ENCODE peak calls at places on chromosomes 11 and 22, in ten cellular contexts. One of them, this sample, is unnamed.

GRCh38 chr11:61273151-61274078 is 21.7 kb downstream of the VWCE start:
- DNase-seq in cardiac muscle cell: no peak
- DNase-seq in upper lobe of right lung: peak; percentile 90
- DNase-seq in AG10803: no peak
- DNase-seq in mammary epithelial cell: peak; percentile 37
- DNase-seq in sigmoid colon: no peak
- DNase-seq in heart right ventricle: no peak
- DNase-seq in Peyer's patch: no peak
- DNase-seq in CD8-positive, alpha-beta T cell: no peak
- DNase-seq in astrocyte of the spinal cord: no peak
- DNase-seq in this sample: no peak

GRCh38 chr11:67408437-67409200 is 4.7 kb downstream of the TBC1D10C start:
- DNase-seq in CD8-positive, alpha-beta T cell: no peak
- DNase-seq in mammary epithelial cell: no peak
- DNase-seq in Peyer's patch: no peak
- DNase-seq in upper lobe of right lung: no peak
- DNase-seq in astrocyte of the spinal cord: no peak
- DNase-seq in cardiac muscle cell: no peak
- DNase-seq in AG10803: no peak
- DNase-seq in heart right ventricle: no peak
- DNase-seq in sigmoid colon: no peak
- DNase-seq in this sample: no peak

GRCh38 chr22:36797988-36798670 is 18.7 kb downstream of the PVALB start:
- DNase-seq in Peyer's patch: peak; percentile 38
- DNase-seq in heart right ventricle: no peak
- DNase-seq in astrocyte of the spinal cord: no peak
- DNase-seq in CD8-positive, alpha-beta T cell: no peak
- DNase-seq in mammary epithelial cell: no peak
- DNase-seq in sigmoid colon: no peak
- DNase-seq in upper lobe of right lung: no peak
- DNase-seq in cardiac muscle cell: no peak
- DNase-seq in AG10803: no peak
- DNase-seq in this sample: no peak

GRCh38 chr11:47179655-47179991 is 2.9 kb upstream of the ARFGAP2 start:
- DNase-seq in heart right ventricle: no peak
- DNase-seq in astrocyte of the spinal cord: no peak
- DNase-seq in upper lobe of right lung: no peak
- DNase-seq in AG10803: peak; percentile 44
- DNase-seq in sigmoid colon: no peak
- DNase-seq in Peyer's patch: peak; percentile 24
- DNase-seq in cardiac muscle cell: peak; percentile 68
- DNase-seq in mammary epithelial cell: no peak
- DNase-seq in CD8-positive, alpha-beta T cell: no peak
- DNase-seq in this sample: no peak

GRCh38 chr11:23041104-23041503 is 180.8 kb upstream of the CCDC179 start:
- DNase-seq in heart right ventricle: no peak
- DNase-seq in upper lobe of right lung: no peak
- DNase-seq in AG10803: no peak
- DNase-seq in mammary epithelial cell: no peak
- DNase-seq in sigmoid colon: no peak
- DNase-seq in astrocyte of the spinal cord: no peak
- DNase-seq in Peyer's patch: no peak
- DNase-seq in cardiac muscle cell: peak; percentile 15
- DNase-seq in CD8-positive, alpha-beta T cell: no peak
- DNase-seq in this sample: no peak

GRCh38 chr22:20205964-20206708 is 55.3 kb upstream of the CCDC188 start:
- DNase-seq in AG10803: peak; percentile 74
- DNase-seq in CD8-positive, alpha-beta T cell: peak; percentile 68
- DNase-seq in cardiac muscle cell: peak; percentile 49
- DNase-seq in astrocyte of the spinal cord: peak; percentile 54
- DNase-seq in mammary epithelial cell: peak; percentile 62
- DNase-seq in upper lobe of right lung: peak; percentile 85
- DNase-seq in heart right ventricle: peak; percentile 62
- DNase-seq in Peyer's patch: peak; percentile 73
- DNase-seq in sigmoid colon: peak; percentile 74
- DNase-seq in this sample: peak; percentile 33

GRCh38 chr11:26828291-26828690 is 106.4 kb upstream of the SLC5A12 start:
- DNase-seq in Peyer's patch: no peak
- DNase-seq in astrocyte of the spinal cord: no peak
- DNase-seq in AG10803: no peak
- DNase-seq in sigmoid colon: no peak
- DNase-seq in upper lobe of right lung: no peak
- DNase-seq in CD8-positive, alpha-beta T cell: no peak
- DNase-seq in heart right ventricle: no peak
- DNase-seq in cardiac muscle cell: no peak
- DNase-seq in mammary epithelial cell: no peak
- DNase-seq in this sample: no peak

GRCh38 chr11:479311-479710 is 27.7 kb downstream of the RNH1 start:
- DNase-seq in mammary epithelial cell: no peak
- DNase-seq in heart right ventricle: no peak
- DNase-seq in astrocyte of the spinal cord: no peak
- DNase-seq in sigmoid colon: no peak
- DNase-seq in cardiac muscle cell: no peak
- DNase-seq in Peyer's patch: no peak
- DNase-seq in upper lobe of right lung: no peak
- DNase-seq in CD8-positive, alpha-beta T cell: no peak
- DNase-seq in AG10803: no peak
- DNase-seq in this sample: no peak

GRCh38 chr22:45672564-45673481 is 1.2 kb downstream of the ATXN10 start:
- DNase-seq in cardiac muscle cell: no peak
- DNase-seq in astrocyte of the spinal cord: no peak
- DNase-seq in CD8-positive, alpha-beta T cell: no peak
- DNase-seq in Peyer's patch: no peak
- DNase-seq in mammary epithelial cell: no peak
- DNase-seq in upper lobe of right lung: no peak
- DNase-seq in sigmoid colon: no peak
- DNase-seq in heart right ventricle: no peak
- DNase-seq in AG10803: no peak
- DNase-seq in this sample: no peak

GRCh38 chr11:60871378-60872061 is 4.2 kb downstream of the ZP1 start:
- DNase-seq in sigmoid colon: peak; percentile 60
- DNase-seq in astrocyte of the spinal cord: peak; percentile 68
- DNase-seq in Peyer's patch: no peak
- DNase-seq in AG10803: peak; percentile 36
- DNase-seq in heart right ventricle: peak; percentile 67
- DNase-seq in mammary epithelial cell: no peak
- DNase-seq in upper lobe of right lung: peak; percentile 64
- DNase-seq in CD8-positive, alpha-beta T cell: peak; percentile 18
- DNase-seq in cardiac muscle cell: peak; percentile 40
- DNase-seq in this sample: no peak

GRCh38 chr11:93895106-93895862 is 44.9 kb upstream of the VSTM5 start:
- DNase-seq in CD8-positive, alpha-beta T cell: no peak
- DNase-seq in Peyer's patch: no peak
- DNase-seq in heart right ventricle: no peak
- DNase-seq in sigmoid colon: no peak
- DNase-seq in cardiac muscle cell: peak; percentile 56
- DNase-seq in mammary epithelial cell: peak; percentile 48
- DNase-seq in astrocyte of the spinal cord: peak; percentile 87
- DNase-seq in upper lobe of right lung: no peak
- DNase-seq in AG10803: peak; percentile 92
- DNase-seq in this sample: no peak

GRCh38 chr22:38236786-38237185 is 35.0 kb downstream of the MAFF start:
- DNase-seq in CD8-positive, alpha-beta T cell: no peak
- DNase-seq in AG10803: no peak
- DNase-seq in astrocyte of the spinal cord: no peak
- DNase-seq in mammary epithelial cell: no peak
- DNase-seq in sigmoid colon: no peak
- DNase-seq in cardiac muscle cell: no peak
- DNase-seq in upper lobe of right lung: no peak
- DNase-seq in heart right ventricle: no peak
- DNase-seq in Peyer's patch: no peak
- DNase-seq in this sample: no peak

GRCh38 chr11:118928870-118929495 is 3.3 kb upstream of the BCL9L start:
- DNase-seq in heart right ventricle: peak; percentile 65
- DNase-seq in upper lobe of right lung: peak; percentile 80
- DNase-seq in Peyer's patch: no peak
- DNase-seq in sigmoid colon: peak; percentile 88
- DNase-seq in cardiac muscle cell: peak; percentile 81
- DNase-seq in astrocyte of the spinal cord: peak; percentile 75
- DNase-seq in AG10803: peak; percentile 31
- DNase-seq in mammary epithelial cell: peak; percentile 55
- DNase-seq in CD8-positive, alpha-beta T cell: no peak
- DNase-seq in this sample: no peak

GRCh38 chr11:76803811-76804600 is 20.9 kb downstream of the TSKU start:
- DNase-seq in cardiac muscle cell: no peak
- DNase-seq in CD8-positive, alpha-beta T cell: no peak
- DNase-seq in mammary epithelial cell: no peak
- DNase-seq in heart right ventricle: no peak
- DNase-seq in astrocyte of the spinal cord: no peak
- DNase-seq in upper lobe of right lung: peak; percentile 84
- DNase-seq in sigmoid colon: no peak
- DNase-seq in AG10803: peak; percentile 58
- DNase-seq in Peyer's patch: no peak
- DNase-seq in this sample: peak; percentile 65

GRCh38 chr11:18332302-18332701 is 9.9 kb downstream of the GTF2H1 start:
- DNase-seq in cardiac muscle cell: no peak
- DNase-seq in heart right ventricle: no peak
- DNase-seq in astrocyte of the spinal cord: no peak
- DNase-seq in Peyer's patch: no peak
- DNase-seq in CD8-positive, alpha-beta T cell: no peak
- DNase-seq in upper lobe of right lung: no peak
- DNase-seq in AG10803: no peak
- DNase-seq in sigmoid colon: no peak
- DNase-seq in mammary epithelial cell: no peak
- DNase-seq in this sample: no peak

GRCh38 chr11:72793081-72793451 is 781 bp downstream of the STARD10 start:
- DNase-seq in CD8-positive, alpha-beta T cell: no peak
- DNase-seq in cardiac muscle cell: no peak
- DNase-seq in sigmoid colon: no peak
- DNase-seq in AG10803: no peak
- DNase-seq in Peyer's patch: no peak
- DNase-seq in heart right ventricle: no peak
- DNase-seq in mammary epithelial cell: no peak
- DNase-seq in astrocyte of the spinal cord: no peak
- DNase-seq in upper lobe of right lung: no peak
- DNase-seq in this sample: no peak
- H3K4me3 ChIP-seq in CD8-positive, alpha-beta T cell: peak overlapping the region; percentile 90
- H3K4me3 ChIP-seq in cardiac muscle cell: no peak overlapping the region
- H3K4me3 ChIP-seq in sigmoid colon: peak overlapping the region; percentile 65
- H3K4me3 ChIP-seq in AG10803: peak overlapping the region; percentile 37
- H3K4me3 ChIP-seq in Peyer's patch: no peak overlapping the region
- H3K4me3 ChIP-seq in heart right ventricle: no peak overlapping the region
- H3K4me3 ChIP-seq in mammary epithelial cell: no peak overlapping the region
- H3K4me3 ChIP-seq in astrocyte of the spinal cord: no peak overlapping the region
- H3K4me3 ChIP-seq in upper lobe of right lung: peak overlapping the region; percentile 68
- H3K4me3 ChIP-seq in this sample: peak overlapping the region; percentile 97

GRCh38 chr11:14634813-14635212 is 8.8 kb upstream of the PDE3B start:
- DNase-seq in upper lobe of right lung: no peak
- DNase-seq in heart right ventricle: no peak
- DNase-seq in Peyer's patch: no peak
- DNase-seq in CD8-positive, alpha-beta T cell: no peak
- DNase-seq in mammary epithelial cell: no peak
- DNase-seq in sigmoid colon: no peak
- DNase-seq in AG10803: no peak
- DNase-seq in astrocyte of the spinal cord: no peak
- DNase-seq in cardiac muscle cell: no peak
- DNase-seq in this sample: no peak
- H3K4me3 ChIP-seq in upper lobe of right lung: no peak overlapping the region
- H3K4me3 ChIP-seq in heart right ventricle: no peak overlapping the region
- H3K4me3 ChIP-seq in Peyer's patch: no peak overlapping the region
- H3K4me3 ChIP-seq in CD8-positive, alpha-beta T cell: no peak overlapping the region
- H3K4me3 ChIP-seq in mammary epithelial cell: no peak overlapping the region
- H3K4me3 ChIP-seq in sigmoid colon: no peak overlapping the region
- H3K4me3 ChIP-seq in AG10803: no peak overlapping the region
- H3K4me3 ChIP-seq in astrocyte of the spinal cord: no peak overlapping the region
- H3K4me3 ChIP-seq in cardiac muscle cell: no peak overlapping the region
- H3K4me3 ChIP-seq in this sample: no peak overlapping the region

DNA sequence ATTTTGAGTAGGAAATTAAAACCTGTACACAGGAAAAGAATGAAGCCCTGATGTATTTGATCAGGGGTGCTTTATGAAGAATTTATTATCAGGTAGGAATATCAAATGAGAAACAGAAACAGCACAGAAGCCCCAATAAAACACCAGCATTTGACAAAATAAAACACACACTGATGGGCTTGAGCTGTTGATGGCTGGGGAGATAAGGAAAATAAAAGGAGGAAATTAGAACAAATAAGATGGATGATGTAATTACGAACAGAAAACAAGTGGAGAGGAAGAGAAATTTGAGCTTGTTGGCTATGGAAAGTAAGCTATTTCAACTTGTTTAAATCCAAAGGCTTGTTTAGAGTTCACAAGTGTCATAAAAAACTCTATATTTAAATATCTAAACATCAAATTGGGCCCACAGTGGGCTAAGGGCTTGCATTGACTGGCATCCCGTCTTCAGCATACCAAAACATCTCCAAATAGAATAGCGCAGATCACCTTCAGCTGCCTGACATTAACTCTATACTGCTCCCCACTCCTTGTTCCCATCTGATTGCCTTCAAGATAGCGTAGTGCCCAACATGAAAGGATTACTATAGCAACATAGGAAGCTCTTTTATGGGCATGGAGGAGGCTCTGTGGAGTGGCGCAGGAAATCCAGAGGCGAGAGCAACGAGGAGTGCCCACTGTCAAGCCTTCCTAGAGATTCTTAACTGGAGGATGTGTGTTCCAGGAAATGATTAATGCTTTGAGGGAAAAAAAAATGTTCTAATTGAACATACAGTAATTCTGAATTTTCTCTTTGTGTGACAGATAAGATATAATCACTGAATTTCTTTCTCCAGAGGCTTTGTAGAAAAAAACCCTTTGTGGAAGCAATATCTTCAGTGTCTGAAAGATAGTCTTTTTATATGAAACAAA is 213.5 kb downstream of the CADM1 start:
- DNase-seq in sigmoid colon: no peak
- DNase-seq in heart right ventricle: no peak
- DNase-seq in CD8-positive, alpha-beta T cell: no peak
- DNase-seq in AG10803: no peak
- DNase-seq in astrocyte of the spinal cord: no peak
- DNase-seq in mammary epithelial cell: no peak
- DNase-seq in Peyer's patch: no peak
- DNase-seq in cardiac muscle cell: no peak
- DNase-seq in upper lobe of right lung: no peak
- DNase-seq in this sample: no peak
- H3K4me3 ChIP-seq in sigmoid colon: no peak overlapping the region
- H3K4me3 ChIP-seq in heart right ventricle: no peak overlapping the region
- H3K4me3 ChIP-seq in CD8-positive, alpha-beta T cell: no peak overlapping the region
- H3K4me3 ChIP-seq in AG10803: no peak overlapping the region
- H3K4me3 ChIP-seq in astrocyte of the spinal cord: no peak overlapping the region
- H3K4me3 ChIP-seq in mammary epithelial cell: no peak overlapping the region
- H3K4me3 ChIP-seq in Peyer's patch: no peak overlapping the region
- H3K4me3 ChIP-seq in cardiac muscle cell: no peak overlapping the region
- H3K4me3 ChIP-seq in upper lobe of right lung: no peak overlapping the region
- H3K4me3 ChIP-seq in this sample: no peak overlapping the region

DNA sequence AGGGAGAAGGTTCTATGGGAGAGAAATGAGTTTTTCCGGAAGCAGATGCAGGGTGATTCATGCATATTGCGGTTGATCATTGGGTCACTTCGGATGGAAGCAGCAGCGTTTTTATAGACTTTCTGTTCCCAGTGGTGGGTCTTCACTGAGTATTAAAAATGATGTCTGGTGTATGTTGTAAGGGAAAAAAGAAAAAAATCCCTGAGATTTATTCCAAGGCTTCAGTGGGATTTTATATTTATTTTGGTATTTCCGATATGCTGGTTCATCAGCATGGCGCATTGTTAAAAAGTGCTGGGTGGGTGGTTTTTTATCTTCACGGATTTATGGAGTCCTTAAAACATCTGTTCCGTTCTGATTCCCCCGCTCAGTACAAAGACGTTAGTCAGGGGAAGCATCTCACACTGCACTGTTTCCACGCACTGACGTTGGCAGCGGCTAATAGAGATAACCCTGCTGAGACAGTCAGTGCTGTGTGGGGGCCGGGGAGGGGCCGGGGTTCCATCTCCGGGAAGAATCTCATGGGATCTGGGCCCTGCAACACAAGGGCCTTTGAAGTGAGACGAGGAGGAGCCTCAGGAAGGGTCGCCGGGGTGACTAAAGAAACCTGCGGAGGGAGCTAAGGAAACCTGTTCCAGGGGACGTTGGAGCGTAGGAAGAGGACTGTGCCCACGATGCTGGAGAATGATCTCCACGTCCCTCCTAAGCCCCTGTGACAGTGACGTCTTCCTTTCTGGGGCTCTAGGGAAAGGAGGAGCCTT is 390.0 kb downstream of the NTM start:
- DNase-seq in AG10803: peak; percentile 87
- DNase-seq in upper lobe of right lung: no peak
- DNase-seq in mammary epithelial cell: no peak
- DNase-seq in sigmoid colon: no peak
- DNase-seq in CD8-positive, alpha-beta T cell: no peak
- DNase-seq in cardiac muscle cell: no peak
- DNase-seq in Peyer's patch: no peak
- DNase-seq in heart right ventricle: no peak
- DNase-seq in astrocyte of the spinal cord: peak; percentile 78
- DNase-seq in this sample: no peak
- H3K4me3 ChIP-seq in AG10803: peak overlapping the region; percentile 38
- H3K4me3 ChIP-seq in upper lobe of right lung: no peak overlapping the region
- H3K4me3 ChIP-seq in mammary epithelial cell: no peak overlapping the region
- H3K4me3 ChIP-seq in sigmoid colon: no peak overlapping the region
- H3K4me3 ChIP-seq in CD8-positive, alpha-beta T cell: no peak overlapping the region
- H3K4me3 ChIP-seq in cardiac muscle cell: no peak overlapping the region
- H3K4me3 ChIP-seq in Peyer's patch: no peak overlapping the region
- H3K4me3 ChIP-seq in heart right ventricle: no peak overlapping the region
- H3K4me3 ChIP-seq in astrocyte of the spinal cord: no peak overlapping the region
- H3K4me3 ChIP-seq in this sample: no peak overlapping the region